ENCODE peak calls at places on chromosomes 3 and 15, in ten cellular contexts. Z is effector CD4-positive, alpha-beta T cell; U is colonic mucosa; D is GM03348; V is SJCRH30; N is T-helper 9 cell; O is CD8-positive, alpha-beta T cell; T is WTC11; Q is GM19239; B is KBM-7. F is an unnamed sample.

GRCh38 chr15:98611031-98611430 is 37.3 kb upstream of the IGF1R start:
- DNase-seq in V (no peak), Z (no peak), N (no peak), O (no peak), U (no peak), T (no peak), Q (no peak), D (no peak), B (no peak), F (peak)

GRCh38 chr3:60633644-60634043 is 617.6 kb downstream of the FHIT start:
- DNase-seq in O (no peak), T (no peak), Z (no peak), Q (no peak), U (no peak), B (no peak), D (no peak), V (peak), N (no peak), F (no peak)

GRCh38 chr3:167733961-167734497 is 663 bp downstream of the PDCD10 start:
- DNase-seq in U (no peak), D (no peak), O (no peak), Q (no peak), Z (no peak), T (no peak), V (no peak), N (no peak), B (no peak), F (no peak)

GRCh38 chr3:45280227-45280626 is 54.1 kb upstream of the TMEM158 start:
- DNase-seq in O (no peak), N (no peak), Q (no peak), U (no peak), Z (no peak), V (no peak), D (no peak), T (no peak), B (no peak), F (no peak)

GRCh38 chr15:62125763-62126162 is 39.3 kb downstream of the C2CD4B start:
- DNase-seq in V (peak), Q (no peak), U (peak), N (no peak), D (peak), Z (no peak), O (no peak), B (peak), T (no peak), F (peak)

GRCh38 chr3:45560270-45561020 is 34.1 kb upstream of the LIMD1 start:
- DNase-seq in O (no peak), U (peak), N (no peak), Q (no peak), T (no peak), B (peak), D (peak), V (peak), Z (no peak), F (no peak)

GRCh38 chr15:76164602-76165001 is 104.8 kb downstream of the TMEM266 start:
- DNase-seq in N (no peak), V (no peak), T (no peak), U (no peak), Q (no peak), Z (no peak), O (no peak), D (no peak), B (no peak), F (no peak)

GRCh38 chr15:98745650-98746374 is 97.5 kb downstream of the IGF1R start:
- DNase-seq in V (no peak), O (no peak), Q (no peak), D (no peak), B (peak), Z (no peak), U (no peak), N (no peak), T (no peak), F (no peak)

GRCh38 chr3:134854285-134854684 is 59.2 kb downstream of the EPHB1 start:
- DNase-seq in D (no peak), Q (no peak), V (no peak), N (no peak), Z (no peak), B (no peak), O (no peak), U (no peak), T (no peak), F (no peak)

GRCh38 chr15:58467722-58468436 is 36.1 kb downstream of the LIPC start:
- DNase-seq in T (no peak), V (peak), Z (no peak), U (no peak), O (no peak), Q (no peak), B (no peak), N (no peak), D (no peak), F (no peak)

GRCh38 chr15:67184208-67184925 is 70.1 kb downstream of the AAGAB start:
- DNase-seq in V (no peak), U (no peak), T (no peak), B (no peak), Z (no peak), O (no peak), N (no peak), Q (no peak), D (no peak), F (peak)

GRCh38 chr15:97959738-97960363 is 652 bp upstream of the ARRDC4 start:
- DNase-seq in N (no peak), O (no peak), U (peak), T (no peak), Z (no peak), D (no peak), Q (no peak), B (no peak), V (no peak), F (no peak)

GRCh38 chr15:70492240-70493177 is 270.8 kb downstream of the UACA start:
- DNase-seq in V (peak), B (peak), N (peak), D (peak), T (no peak), Q (no peak), U (peak), Z (peak), O (peak), F (no peak)

GRCh38 chr3:129597792-129598381 is 8.6 kb downstream of the PLXND1 start:
- DNase-seq in Q (no peak), T (no peak), Z (no peak), V (peak), D (peak), N (no peak), O (no peak), U (no peak), B (no peak), F (no peak)

GRCh38 chr15:51739056-51739455 is 1.6 kb upstream of the LYSMD2 start:
- DNase-seq in Z (no peak), B (no peak), Q (no peak), T (no peak), U (no peak), O (no peak), V (no peak), D (no peak), N (no peak), F (no peak)

GRCh38 chr3:191972714-191973398 is 511.9 kb downstream of the PYDC2 start:
- DNase-seq in O (no peak), Z (no peak), D (no peak), T (no peak), B (no peak), N (no peak), U (no peak), V (no peak), Q (no peak), F (no peak)

GRCh38 chr3:161409069-161409468 is 37.8 kb upstream of the SPTSSB start:
- DNase-seq in D (peak), T (peak), Z (no peak), N (peak), O (no peak), V (peak), Q (no peak), B (peak), U (peak), F (no peak)

GRCh38 chr3:46849686-46850467 is 13.4 kb downstream of the MYL3 start:
- DNase-seq in B (no peak), O (no peak), Z (no peak), Q (no peak), V (no peak), T (no peak), U (no peak), N (no peak), D (no peak), F (no peak)

GRCh38 chr3:24963762-24964625 is 464.1 kb upstream of the RARB start:
- DNase-seq in U (no peak), Q (no peak), O (no peak), T (no peak), B (peak), D (peak), N (no peak), V (peak), Z (no peak), F (no peak)

GRCh38 chr3:160124224-160124623 is 101.0 kb upstream of the C3orf80 start:
- DNase-seq in Z (no peak), D (no peak), T (no peak), Q (no peak), B (no peak), O (no peak), N (no peak), V (no peak), U (no peak), F (no peak)

GRCh38 chr15:33729648-33730047 is 238.6 kb upstream of the CHRM5 start:
- DNase-seq in V (peak), N (no peak), D (no peak), Z (no peak), U (no peak), T (no peak), O (no peak), B (no peak), Q (no peak), F (no peak)

GRCh38 chr3:72339750-72340025 is 508.6 kb downstream of the SHQ1 start:
- DNase-seq in V (no peak), T (no peak), B (no peak), U (no peak), O (no peak), Q (no peak), N (no peak), Z (no peak), D (no peak), F (no peak)

GRCh38 chr3:12916159-12916558 is 74.8 kb upstream of the RPL32 start:
- DNase-seq in U (no peak), Q (no peak), V (no peak), T (no peak), B (peak), O (peak), Z (no peak), N (no peak), D (no peak), F (no peak)

GRCh38 chr3:135503429-135504083 is 462.0 kb upstream of the PPP2R3A start:
- DNase-seq in O (no peak), D (peak), N (no peak), Z (no peak), U (peak), B (peak), T (peak), V (peak), Q (peak), F (peak)

GRCh38 chr3:158748237-158748828 is 16.1 kb upstream of the RARRES1 start:
- DNase-seq in Q (no peak), T (no peak), Z (no peak), B (peak), U (peak), N (no peak), O (no peak), V (no peak), D (no peak), F (peak)